ENCODE peak calls at places on chromosomes 12 and 14, in nine cellular contexts. One of them, this sample, is unnamed.

GRCh38 chr14:34053666-34054065 is 102.8 kb upstream of the EGLN3 start:
- DNase-seq in activated CD8-positive, alpha-beta memory T cell treated with anti-CD3 and anti-CD28 coated beads for 4 hours: no peak
- DNase-seq in CD4-positive, alpha-beta memory T cell: no peak
- DNase-seq in MG63: peak
- DNase-seq in stimulated activated naive B cell treated with anti-CD40 and anti-IgM and Interleukin-4, amounts not matched to agents 10 μg/mL and 1 μg/mL and 100 μg/mL, for 72 hours: no peak
- DNase-seq in stimulated activated CD4-positive, alpha-beta T cell treated with anti-CD3 and anti-CD28 coated beads, Interleukin-15, amount 100 ng/mL, for 1 hour: no peak
- DNase-seq in NCI-H524: peak
- DNase-seq in SJSA1: no peak
- DNase-seq in endothelial cell: peak
- DNase-seq in this sample: no peak

GRCh38 chr12:13165578-13166120 is 30.9 kb upstream of the EMP1 start:
- DNase-seq in MG63: peak
- DNase-seq in activated CD8-positive, alpha-beta memory T cell treated with anti-CD3 and anti-CD28 coated beads for 4 hours: peak
- DNase-seq in stimulated activated naive B cell treated with anti-CD40 and anti-IgM and Interleukin-4, amounts not matched to agents 10 μg/mL and 1 μg/mL and 100 μg/mL, for 72 hours: peak
- DNase-seq in SJSA1: peak
- DNase-seq in CD4-positive, alpha-beta memory T cell: peak
- DNase-seq in stimulated activated CD4-positive, alpha-beta T cell treated with anti-CD3 and anti-CD28 coated beads, Interleukin-15, amount 100 ng/mL, for 1 hour: peak
- DNase-seq in endothelial cell: no peak
- DNase-seq in NCI-H524: no peak
- DNase-seq in this sample: peak

GRCh38 chr14:21087294-21088091 is 11.0 kb downstream of the ZNF219 start:
- DNase-seq in MG63: no peak
- DNase-seq in endothelial cell: peak
- DNase-seq in stimulated activated naive B cell treated with anti-CD40 and anti-IgM and Interleukin-4, amounts not matched to agents 10 μg/mL and 1 μg/mL and 100 μg/mL, for 72 hours: peak
- DNase-seq in NCI-H524: peak
- DNase-seq in activated CD8-positive, alpha-beta memory T cell treated with anti-CD3 and anti-CD28 coated beads for 4 hours: no peak
- DNase-seq in stimulated activated CD4-positive, alpha-beta T cell treated with anti-CD3 and anti-CD28 coated beads, Interleukin-15, amount 100 ng/mL, for 1 hour: no peak
- DNase-seq in CD4-positive, alpha-beta memory T cell: peak
- DNase-seq in SJSA1: peak
- DNase-seq in this sample: no peak

GRCh38 chr12:57896437-57897201 is 44.7 kb upstream of the ATP23 start:
- DNase-seq in CD4-positive, alpha-beta memory T cell: peak
- DNase-seq in stimulated activated naive B cell treated with anti-CD40 and anti-IgM and Interleukin-4, amounts not matched to agents 10 μg/mL and 1 μg/mL and 100 μg/mL, for 72 hours: no peak
- DNase-seq in MG63: peak
- DNase-seq in activated CD8-positive, alpha-beta memory T cell treated with anti-CD3 and anti-CD28 coated beads for 4 hours: no peak
- DNase-seq in endothelial cell: peak
- DNase-seq in SJSA1: no peak
- DNase-seq in NCI-H524: peak
- DNase-seq in stimulated activated CD4-positive, alpha-beta T cell treated with anti-CD3 and anti-CD28 coated beads, Interleukin-15, amount 100 ng/mL, for 1 hour: peak
- DNase-seq in this sample: peak

GRCh38 chr12:127025545-127025944 is 1241.4 kb upstream of the TMEM132C start:
- DNase-seq in MG63: no peak
- DNase-seq in stimulated activated CD4-positive, alpha-beta T cell treated with anti-CD3 and anti-CD28 coated beads, Interleukin-15, amount 100 ng/mL, for 1 hour: no peak
- DNase-seq in SJSA1: no peak
- DNase-seq in activated CD8-positive, alpha-beta memory T cell treated with anti-CD3 and anti-CD28 coated beads for 4 hours: no peak
- DNase-seq in stimulated activated naive B cell treated with anti-CD40 and anti-IgM and Interleukin-4, amounts not matched to agents 10 μg/mL and 1 μg/mL and 100 μg/mL, for 72 hours: no peak
- DNase-seq in endothelial cell: no peak
- DNase-seq in CD4-positive, alpha-beta memory T cell: no peak
- DNase-seq in NCI-H524: no peak
- DNase-seq in this sample: no peak

GRCh38 chr12:11761869-11762567 is 112.5 kb downstream of the ETV6 start:
- DNase-seq in MG63: no peak
- DNase-seq in CD4-positive, alpha-beta memory T cell: no peak
- DNase-seq in activated CD8-positive, alpha-beta memory T cell treated with anti-CD3 and anti-CD28 coated beads for 4 hours: no peak
- DNase-seq in SJSA1: no peak
- DNase-seq in NCI-H524: no peak
- DNase-seq in stimulated activated naive B cell treated with anti-CD40 and anti-IgM and Interleukin-4, amounts not matched to agents 10 μg/mL and 1 μg/mL and 100 μg/mL, for 72 hours: peak
- DNase-seq in endothelial cell: no peak
- DNase-seq in stimulated activated CD4-positive, alpha-beta T cell treated with anti-CD3 and anti-CD28 coated beads, Interleukin-15, amount 100 ng/mL, for 1 hour: no peak
- DNase-seq in this sample: no peak

GRCh38 chr14:100522616-100523021 is 64.6 kb downstream of the BEGAIN start:
- DNase-seq in endothelial cell: no peak
- DNase-seq in activated CD8-positive, alpha-beta memory T cell treated with anti-CD3 and anti-CD28 coated beads for 4 hours: no peak
- DNase-seq in stimulated activated CD4-positive, alpha-beta T cell treated with anti-CD3 and anti-CD28 coated beads, Interleukin-15, amount 100 ng/mL, for 1 hour: no peak
- DNase-seq in CD4-positive, alpha-beta memory T cell: no peak
- DNase-seq in stimulated activated naive B cell treated with anti-CD40 and anti-IgM and Interleukin-4, amounts not matched to agents 10 μg/mL and 1 μg/mL and 100 μg/mL, for 72 hours: no peak
- DNase-seq in NCI-H524: no peak
- DNase-seq in SJSA1: no peak
- DNase-seq in MG63: no peak
- DNase-seq in this sample: no peak

GRCh38 chr14:70821581-70821915 is 12.2 kb upstream of the MAP3K9 start:
- DNase-seq in endothelial cell: no peak
- DNase-seq in stimulated activated CD4-positive, alpha-beta T cell treated with anti-CD3 and anti-CD28 coated beads, Interleukin-15, amount 100 ng/mL, for 1 hour: no peak
- DNase-seq in stimulated activated naive B cell treated with anti-CD40 and anti-IgM and Interleukin-4, amounts not matched to agents 10 μg/mL and 1 μg/mL and 100 μg/mL, for 72 hours: no peak
- DNase-seq in CD4-positive, alpha-beta memory T cell: no peak
- DNase-seq in NCI-H524: no peak
- DNase-seq in activated CD8-positive, alpha-beta memory T cell treated with anti-CD3 and anti-CD28 coated beads for 4 hours: no peak
- DNase-seq in MG63: no peak
- DNase-seq in SJSA1: no peak
- DNase-seq in this sample: no peak

GRCh38 chr12:92593734-92594402 is 108.9 kb upstream of the PLEKHG7 start:
- DNase-seq in endothelial cell: no peak
- DNase-seq in stimulated activated naive B cell treated with anti-CD40 and anti-IgM and Interleukin-4, amounts not matched to agents 10 μg/mL and 1 μg/mL and 100 μg/mL, for 72 hours: peak
- DNase-seq in CD4-positive, alpha-beta memory T cell: peak
- DNase-seq in SJSA1: peak
- DNase-seq in NCI-H524: no peak
- DNase-seq in activated CD8-positive, alpha-beta memory T cell treated with anti-CD3 and anti-CD28 coated beads for 4 hours: peak
- DNase-seq in MG63: peak
- DNase-seq in stimulated activated CD4-positive, alpha-beta T cell treated with anti-CD3 and anti-CD28 coated beads, Interleukin-15, amount 100 ng/mL, for 1 hour: peak
- DNase-seq in this sample: peak

GRCh38 chr14:101577221-101577909 is 16.1 kb downstream of the DIO3 start:
- DNase-seq in activated CD8-positive, alpha-beta memory T cell treated with anti-CD3 and anti-CD28 coated beads for 4 hours: no peak
- DNase-seq in NCI-H524: no peak
- DNase-seq in CD4-positive, alpha-beta memory T cell: no peak
- DNase-seq in SJSA1: no peak
- DNase-seq in stimulated activated naive B cell treated with anti-CD40 and anti-IgM and Interleukin-4, amounts not matched to agents 10 μg/mL and 1 μg/mL and 100 μg/mL, for 72 hours: no peak
- DNase-seq in MG63: no peak
- DNase-seq in stimulated activated CD4-positive, alpha-beta T cell treated with anti-CD3 and anti-CD28 coated beads, Interleukin-15, amount 100 ng/mL, for 1 hour: no peak
- DNase-seq in endothelial cell: no peak
- DNase-seq in this sample: no peak

GRCh38 chr14:99573436-99574098 is 30.4 kb downstream of the CCDC85C start:
- DNase-seq in MG63: no peak
- DNase-seq in SJSA1: no peak
- DNase-seq in stimulated activated CD4-positive, alpha-beta T cell treated with anti-CD3 and anti-CD28 coated beads, Interleukin-15, amount 100 ng/mL, for 1 hour: no peak
- DNase-seq in CD4-positive, alpha-beta memory T cell: no peak
- DNase-seq in endothelial cell: no peak
- DNase-seq in stimulated activated naive B cell treated with anti-CD40 and anti-IgM and Interleukin-4, amounts not matched to agents 10 μg/mL and 1 μg/mL and 100 μg/mL, for 72 hours: no peak
- DNase-seq in activated CD8-positive, alpha-beta memory T cell treated with anti-CD3 and anti-CD28 coated beads for 4 hours: no peak
- DNase-seq in NCI-H524: no peak
- DNase-seq in this sample: no peak

GRCh38 chr12:57766464-57767311 is at the start of gene CYP27B1:
- DNase-seq in stimulated activated naive B cell treated with anti-CD40 and anti-IgM and Interleukin-4, amounts not matched to agents 10 μg/mL and 1 μg/mL and 100 μg/mL, for 72 hours: no peak
- DNase-seq in CD4-positive, alpha-beta memory T cell: no peak
- DNase-seq in stimulated activated CD4-positive, alpha-beta T cell treated with anti-CD3 and anti-CD28 coated beads, Interleukin-15, amount 100 ng/mL, for 1 hour: no peak
- DNase-seq in MG63: no peak
- DNase-seq in endothelial cell: no peak
- DNase-seq in NCI-H524: peak
- DNase-seq in SJSA1: no peak
- DNase-seq in activated CD8-positive, alpha-beta memory T cell treated with anti-CD3 and anti-CD28 coated beads for 4 hours: no peak
- DNase-seq in this sample: no peak

This sample was measured in activated naive CD8-positive, alpha-beta T cell treated with anti-CD3 and anti-CD28 coated beads, Interleukin-2, amount 50 U/mL, for 16 hours.